ENCODE peak calls at places on chromosome 15, in seven cellular contexts. S, K, E, C, A, Q and L are unnamed samples.

GRCh38 chr15:68379759-68380290 is 52.1 kb downstream of the ITGA11 start:
- DNase-seq in C (peak), A (peak), Q (no peak), S (peak), E (no peak), K (peak), L (peak)

GRCh38 chr15:26891448-26891881 is 24.6 kb downstream of the GABRA5 start:
- DNase-seq in S (no peak), A (peak), K (peak), Q (no peak), C (peak), E (peak), L (peak)

GRCh38 chr15:58393196-58393790 is 38.5 kb upstream of the LIPC start:
- DNase-seq in K (peak), C (no peak), E (peak), S (no peak), A (peak), Q (no peak), L (no peak)

GRCh38 chr15:75065467-75065850 is 42.1 kb downstream of the PPCDC start:
- DNase-seq in Q (peak), A (peak), E (no peak), S (peak), C (peak), K (peak), L (no peak)

GRCh38 chr15:73870700-73871408 is 2.5 kb upstream of the TBC1D21 start:
- DNase-seq in A (peak), C (peak), K (peak), Q (no peak), S (peak), E (no peak), L (no peak)

GRCh38 chr15:93997071-93997658 is 234.2 kb upstream of the MCTP2 start:
- DNase-seq in S (no peak), Q (no peak), A (peak), E (no peak), C (peak), K (peak), L (peak)

GRCh38 chr15:28101201-28101600 is 2.1 kb upstream of the OCA2 start:
- DNase-seq in A (no peak), E (no peak), C (no peak), K (no peak), S (no peak), Q (no peak), L (no peak)

GRCh38 chr15:57503911-57504598 is 87.6 kb upstream of the MYZAP start:
- DNase-seq in S (no peak), K (peak), E (no peak), Q (no peak), A (no peak), C (peak), L (peak)

DNA sequence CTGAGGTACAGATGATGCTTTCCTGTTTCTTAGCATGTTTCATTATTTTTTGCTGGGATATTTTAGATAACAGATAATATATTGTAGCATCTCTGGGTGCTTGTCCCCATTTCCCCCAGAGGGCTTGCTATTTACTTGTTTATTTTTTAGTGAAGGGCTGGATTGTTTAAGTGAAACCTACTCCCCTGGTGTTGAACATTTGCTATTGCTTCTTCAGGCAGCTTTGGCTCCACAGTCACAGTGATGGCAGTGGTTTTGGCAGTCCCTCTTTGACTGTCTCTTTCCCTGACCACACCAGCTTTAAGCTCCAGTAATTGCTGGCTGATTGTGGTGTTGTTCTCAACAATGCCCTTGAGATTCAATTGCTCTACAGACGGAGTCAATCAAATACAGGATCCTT is 128.9 kb downstream of the KLF13 start:
- DNase-seq in E (no peak), C (no peak), Q (no peak), A (no peak), S (no peak), K (no peak), L (no peak)
- TF ChIP-seq CTCF in E (no peak), C (peak), Q (no peak), A (no peak), S (no peak), K (no peak), L (peak)

GRCh38 chr15:84782346-84782745 is 34.0 kb downstream of the ZNF592 start:
- DNase-seq in E (no peak), K (no peak), Q (no peak), S (no peak), A (no peak), C (no peak), L (no peak)

GRCh38 chr15:84781505-84781904 is 33.1 kb downstream of the ZNF592 start:
- DNase-seq in A (peak), S (no peak), K (no peak), E (no peak), Q (no peak), C (no peak), L (no peak)

GRCh38 chr15:84778194-84778593 is 29.8 kb downstream of the ZNF592 start:
- DNase-seq in S (no peak), Q (peak), A (no peak), K (no peak), E (no peak), C (no peak), L (no peak)

GRCh38 chr15:84783493-84784251 is 33.5 kb upstream of the ALPK3 start:
- DNase-seq in S (no peak), A (no peak), Q (no peak), K (no peak), E (no peak), C (no peak), L (no peak)

GRCh38 chr15:84780492-84780891 is 32.1 kb downstream of the ZNF592 start:
- DNase-seq in C (no peak), S (no peak), A (no peak), Q (no peak), E (no peak), K (no peak), L (no peak)
- H3K4me3 ChIP-seq in C (no peak), S (no peak), A (no peak), Q (no peak), E (no peak), K (no peak), L (no peak)

DNA sequence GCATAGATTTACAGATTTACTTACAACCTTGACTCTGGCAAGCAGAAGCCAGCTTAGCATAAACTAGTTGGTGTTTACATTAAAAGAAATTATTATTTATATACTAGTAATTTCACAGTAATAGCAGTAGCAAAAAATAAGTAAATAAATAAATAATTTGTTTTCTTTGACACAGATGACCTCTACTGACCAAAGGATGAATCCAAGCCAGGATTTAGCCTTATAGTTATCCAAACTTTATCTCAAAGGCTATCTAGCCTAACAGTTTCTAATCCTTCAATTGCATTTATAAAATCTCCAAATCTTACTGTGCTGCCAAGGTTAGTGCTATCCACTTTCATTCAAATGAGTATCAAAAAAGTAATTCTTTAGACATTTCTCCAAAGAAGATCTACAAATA is 64.3 kb downstream of the FRMD5 start:
- DNase-seq in S (no peak), K (no peak), E (no peak), C (peak), A (no peak), Q (no peak), L (no peak)
- TF ChIP-seq CTCF in S (no peak), K (no peak), E (no peak), C (no peak), A (peak), Q (no peak), L (no peak)

GRCh38 chr15:63830113-63830512 is 3.6 kb downstream of the HERC1 start:
- DNase-seq in C (no peak), A (no peak), K (no peak), Q (no peak), S (no peak), E (no peak), L (no peak)
- H3K4me3 ChIP-seq in C (no peak), A (no peak), K (no peak), Q (no peak), S (no peak), E (no peak), L (no peak)

GRCh38 chr15:64010719-64011118 is 35.6 kb downstream of the DAPK2 start:
- DNase-seq in A (peak), E (peak), K (peak), S (peak), Q (no peak), C (peak), L (peak)
- TF ChIP-seq CTCF in A (no peak), E (no peak), K (no peak), S (no peak), Q (no peak), C (no peak), L (no peak)